ENCODE peak calls at places on chromosomes 11 and 22, in seven cellular contexts. One of them, this sample, is unnamed.
A peak's percentile ranks its signal among the peaks of the same experiment; 100 is the strongest.

GRCh38 chr22:49368976-49369725 is 458.5 kb downstream of the BRD1 start:
- DNase-seq in NCI-H187: no peak
- DNase-seq in HT1080: no peak
- DNase-seq in psoas muscle: no peak
- DNase-seq in foreskin fibroblast: no peak
- DNase-seq in stimulated activated CD4-positive, alpha-beta T cell treated with anti-CD3 and anti-CD28 coated beads, Interleukin-2, amount 100 ng/mL, for 24 hours: no peak
- DNase-seq in AG04450: no peak
- DNase-seq in this sample: peak; percentile 43

GRCh38 chr11:26842458-26842841 is 120.6 kb upstream of the SLC5A12 start:
- DNase-seq in psoas muscle: no peak
- DNase-seq in foreskin fibroblast: peak; percentile 58
- DNase-seq in HT1080: no peak
- DNase-seq in NCI-H187: no peak
- DNase-seq in stimulated activated CD4-positive, alpha-beta T cell treated with anti-CD3 and anti-CD28 coated beads, Interleukin-2, amount 100 ng/mL, for 24 hours: no peak
- DNase-seq in AG04450: no peak
- DNase-seq in this sample: no peak

GRCh38 chr11:79220171-79220570 is 220.7 kb downstream of the TENM4 start:
- DNase-seq in psoas muscle: no peak
- DNase-seq in stimulated activated CD4-positive, alpha-beta T cell treated with anti-CD3 and anti-CD28 coated beads, Interleukin-2, amount 100 ng/mL, for 24 hours: no peak
- DNase-seq in NCI-H187: no peak
- DNase-seq in foreskin fibroblast: no peak
- DNase-seq in HT1080: no peak
- DNase-seq in AG04450: no peak
- DNase-seq in this sample: no peak

GRCh38 chr11:117315285-117316196 is 515 bp downstream of the BACE1 start:
- DNase-seq in HT1080: no peak
- DNase-seq in foreskin fibroblast: no peak
- DNase-seq in NCI-H187: no peak
- DNase-seq in AG04450: no peak
- DNase-seq in psoas muscle: peak; percentile 58
- DNase-seq in stimulated activated CD4-positive, alpha-beta T cell treated with anti-CD3 and anti-CD28 coated beads, Interleukin-2, amount 100 ng/mL, for 24 hours: peak; percentile 30
- DNase-seq in this sample: peak; percentile 52

GRCh38 chr22:46963672-46964545 is 201.5 kb downstream of the TBC1D22A start:
- DNase-seq in NCI-H187: no peak
- DNase-seq in psoas muscle: peak; percentile 28
- DNase-seq in foreskin fibroblast: no peak
- DNase-seq in stimulated activated CD4-positive, alpha-beta T cell treated with anti-CD3 and anti-CD28 coated beads, Interleukin-2, amount 100 ng/mL, for 24 hours: no peak
- DNase-seq in AG04450: no peak
- DNase-seq in HT1080: no peak
- DNase-seq in this sample: no peak

GRCh38 chr11:2214527-2215229 is 43.1 kb upstream of the TH start:
- DNase-seq in psoas muscle: peak; percentile 39
- DNase-seq in AG04450: no peak
- DNase-seq in stimulated activated CD4-positive, alpha-beta T cell treated with anti-CD3 and anti-CD28 coated beads, Interleukin-2, amount 100 ng/mL, for 24 hours: peak; percentile 16
- DNase-seq in NCI-H187: no peak
- DNase-seq in foreskin fibroblast: no peak
- DNase-seq in HT1080: no peak
- DNase-seq in this sample: no peak

GRCh38 chr11:119295178-119295577 is 21.8 kb downstream of the MCAM start:
- DNase-seq in stimulated activated CD4-positive, alpha-beta T cell treated with anti-CD3 and anti-CD28 coated beads, Interleukin-2, amount 100 ng/mL, for 24 hours: no peak
- DNase-seq in psoas muscle: no peak
- DNase-seq in HT1080: peak; percentile 44
- DNase-seq in AG04450: no peak
- DNase-seq in NCI-H187: no peak
- DNase-seq in foreskin fibroblast: peak; percentile 5
- DNase-seq in this sample: no peak

GRCh38 chr11:120815260-120816100 is 208.4 kb upstream of the TBCEL start:
- DNase-seq in stimulated activated CD4-positive, alpha-beta T cell treated with anti-CD3 and anti-CD28 coated beads, Interleukin-2, amount 100 ng/mL, for 24 hours: no peak
- DNase-seq in AG04450: no peak
- DNase-seq in NCI-H187: no peak
- DNase-seq in psoas muscle: no peak
- DNase-seq in foreskin fibroblast: no peak
- DNase-seq in HT1080: no peak
- DNase-seq in this sample: no peak

GRCh38 chr11:118913411-118914125 is 12.2 kb downstream of the BCL9L start:
- DNase-seq in HT1080: peak; percentile 72
- DNase-seq in NCI-H187: no peak
- DNase-seq in AG04450: no peak
- DNase-seq in psoas muscle: peak; percentile 64
- DNase-seq in foreskin fibroblast: no peak
- DNase-seq in stimulated activated CD4-positive, alpha-beta T cell treated with anti-CD3 and anti-CD28 coated beads, Interleukin-2, amount 100 ng/mL, for 24 hours: peak; percentile 34
- DNase-seq in this sample: peak; percentile 68

GRCh38 chr22:19051381-19051780 is 70.8 kb downstream of the DGCR2 start:
- DNase-seq in foreskin fibroblast: no peak
- DNase-seq in AG04450: no peak
- DNase-seq in HT1080: no peak
- DNase-seq in NCI-H187: peak; percentile 7
- DNase-seq in psoas muscle: no peak
- DNase-seq in stimulated activated CD4-positive, alpha-beta T cell treated with anti-CD3 and anti-CD28 coated beads, Interleukin-2, amount 100 ng/mL, for 24 hours: no peak
- DNase-seq in this sample: no peak

GRCh38 chr22:38311331-38311635 is 6.0 kb downstream of the CSNK1E start:
- DNase-seq in foreskin fibroblast: no peak
- DNase-seq in HT1080: no peak
- DNase-seq in AG04450: no peak
- DNase-seq in psoas muscle: no peak
- DNase-seq in stimulated activated CD4-positive, alpha-beta T cell treated with anti-CD3 and anti-CD28 coated beads, Interleukin-2, amount 100 ng/mL, for 24 hours: no peak
- DNase-seq in NCI-H187: no peak
- DNase-seq in this sample: no peak

This sample was measured in dorsolateral prefrontal cortex.